ENCODE peak calls at places on chromosomes 12 and 14, in eight cellular contexts. U is ureter; G is ovary; K is caudate nucleus; W is heart right ventricle; M is SJSA1; J is stimulated activated CD8-positive, alpha-beta memory T cell treated with anti-CD3 and anti-CD28 coated beads, Interleukin-15, amount 100 ng/mL, for 24 hours; A is epithelial cell of esophagus. Z is an unnamed sample.

GRCh38 chr12:62720661-62721330 is 214.2 kb downstream of the PPM1H start:
- DNase-seq in U (no peak), G (no peak), K (no peak), W (peak; percentile 63), M (no peak), J (no peak), A (no peak), Z (no peak)

GRCh38 chr14:22520235-22520634 is 68.8 kb downstream of the DAD1 start:
- DNase-seq in U (no peak), G (no peak), K (no peak), W (no peak), M (no peak), J (no peak), A (peak; percentile 52), Z (no peak)

GRCh38 chr14:95533391-95533821 is 1.4 kb upstream of the GLRX5 start:
- DNase-seq in U (no peak), G (no peak), K (no peak), W (no peak), M (no peak), J (no peak), A (peak; percentile 27), Z (no peak)

GRCh38 chr12:53652366-53652765 is 23.5 kb downstream of the ATP5MC2 start:
- DNase-seq in U (no peak), G (no peak), K (no peak), W (no peak), M (no peak), J (no peak), A (no peak), Z (no peak)

GRCh38 chr14:61107148-61107641 is 126.2 kb downstream of the SLC38A6 start:
- DNase-seq in U (no peak), G (peak; percentile 44), K (no peak), W (peak; percentile 53), M (no peak), J (no peak), A (no peak), Z (no peak)

GRCh38 chr12:53461059-53461458 is 9.2 kb downstream of the PCBP2 start:
- DNase-seq in U (no peak), G (no peak), K (no peak), W (peak; percentile 79), M (no peak), J (no peak), A (no peak), Z (no peak)

GRCh38 chr14:101364503-101365328 is 196.6 kb upstream of the DIO3 start:
- DNase-seq in U (peak; percentile 86), G (peak; percentile 94), K (no peak), W (no peak), M (no peak), J (no peak), A (no peak), Z (no peak)

GRCh38 chr12:94563261-94563660 is 87.1 kb downstream of the TMCC3 start:
- DNase-seq in U (no peak), G (no peak), K (no peak), W (peak; percentile 9), M (no peak), J (no peak), A (no peak), Z (no peak)

GRCh38 chr14:90632868-90633267 is 183.4 kb downstream of the TTC7B start:
- DNase-seq in U (no peak), G (no peak), K (no peak), W (no peak), M (no peak), J (no peak), A (no peak), Z (no peak)

GRCh38 chr12:57377103-57377840 is 53.6 kb downstream of the R3HDM2 start:
- DNase-seq in U (no peak), G (no peak), K (no peak), W (no peak), M (peak; percentile 76), J (no peak), A (peak; percentile 54), Z (no peak)

GRCh38 chr14:23174266-23174665 is 9.2 kb downstream of the SLC7A8 start:
- DNase-seq in U (no peak), G (no peak), K (no peak), W (no peak), M (no peak), J (no peak), A (peak; percentile 81), Z (no peak)

GRCh38 chr14:52563120-52563519 is 10.5 kb downstream of the GPR137C start:
- DNase-seq in U (no peak), G (no peak), K (no peak), W (no peak), M (no peak), J (no peak), A (peak; percentile 60), Z (no peak)

GRCh38 chr12:103301642-103302620 is 193.8 kb downstream of the C12orf42 start:
- DNase-seq in U (no peak), G (no peak), K (no peak), W (no peak), M (no peak), J (no peak), A (no peak), Z (no peak)

GRCh38 chr14:57692671-57693070 is 173.2 kb downstream of the SLC35F4 start:
- DNase-seq in U (no peak), G (no peak), K (no peak), W (no peak), M (no peak), J (no peak), A (peak; percentile 80), Z (no peak)

GRCh38 chr12:44628180-44628579 is 247.9 kb downstream of the NELL2 start:
- DNase-seq in U (no peak), G (no peak), K (no peak), W (no peak), M (no peak), J (no peak), A (no peak), Z (no peak)

GRCh38 chr14:61527325-61528100 is 167.8 kb upstream of the HIF1A start:
- DNase-seq in U (no peak), G (peak; percentile 62), K (no peak), W (no peak), M (peak; percentile 56), J (no peak), A (peak; percentile 67), Z (peak; percentile 45)

GRCh38 chr14:33589334-33589733 is 361.5 kb downstream of the EGLN3 start:
- DNase-seq in U (no peak), G (no peak), K (no peak), W (no peak), M (no peak), J (no peak), A (peak; percentile 99), Z (peak; percentile 50)

GRCh38 chr12:63163542-63163941 is 12.5 kb upstream of the AVPR1A start:
- DNase-seq in U (no peak), G (no peak), K (no peak), W (no peak), M (no peak), J (no peak), A (no peak), Z (no peak)

GRCh38 chr12:120669055-120669828 is 17.7 kb upstream of the MLEC start:
- DNase-seq in U (peak; percentile 64), G (peak; percentile 67), K (no peak), W (no peak), M (no peak), J (no peak), A (peak; percentile 45), Z (peak; percentile 56)

GRCh38 chr12:94831081-94831747 is 172.3 kb downstream of the NDUFA12 start:
- DNase-seq in U (no peak), G (no peak), K (no peak), W (peak; percentile 11), M (no peak), J (no peak), A (no peak), Z (no peak)

GRCh38 chr14:60734465-60735242 is at the start of gene MNAT1:
- DNase-seq in U (peak; percentile 82), G (peak; percentile 83), K (peak; percentile 73), W (peak; percentile 76), M (peak; percentile 73), J (peak; percentile 59), A (peak; percentile 86), Z (peak; percentile 85)